ENCODE peak calls at places on chromosomes 12 and 14, in seven cellular contexts. H, S, W, M, D, J and U are unnamed samples.

GRCh38 chr12:101200824-101201223 is 9.2 kb downstream of the SLC5A8 start:
- DNase-seq in H (no peak), S (no peak), W (no peak), M (no peak), D (no peak), J (no peak), U (no peak)

GRCh38 chr12:60266381-60266852 is 670.6 kb downstream of the SLC16A7 start:
- DNase-seq in H (peak), S (no peak), W (peak), M (peak), D (no peak), J (peak), U (no peak)

GRCh38 chr12:107368586-107368985 is 275.2 kb upstream of the CRY1 start:
- DNase-seq in H (no peak), S (no peak), W (no peak), M (no peak), D (no peak), J (no peak), U (no peak)

GRCh38 chr12:95633671-95634465 is 82.6 kb upstream of the USP44 start:
- DNase-seq in H (peak), S (no peak), W (peak), M (peak), D (no peak), J (no peak), U (no peak)

GRCh38 chr14:63435204-63435603 is 108.0 kb downstream of the PPP2R5E start:
- DNase-seq in H (no peak), S (no peak), W (no peak), M (no peak), D (no peak), J (no peak), U (no peak)

GRCh38 chr14:75579882-75580281 is 1.5 kb downstream of the FLVCR2 start:
- DNase-seq in H (peak), S (no peak), W (no peak), M (peak), D (no peak), J (no peak), U (no peak)

GRCh38 chr14:92687681-92688433 is 60.6 kb downstream of the LGMN start:
- DNase-seq in H (no peak), S (peak), W (peak), M (peak), D (no peak), J (no peak), U (peak)

GRCh38 chr14:33184587-33184986 is 245.9 kb downstream of the NPAS3 start:
- DNase-seq in H (peak), S (no peak), W (peak), M (peak), D (no peak), J (no peak), U (no peak)

GRCh38 chr14:88386395-88386794 is 938 bp downstream of the SPATA7 start:
- DNase-seq in H (no peak), S (no peak), W (no peak), M (no peak), D (no peak), J (no peak), U (no peak)

GRCh38 chr14:55124774-55125372 is 4.2 kb upstream of the LGALS3 start:
- DNase-seq in H (no peak), S (no peak), W (no peak), M (no peak), D (no peak), J (no peak), U (no peak)

GRCh38 chr14:71932229-71932951 is at the start of gene RGS6:
- DNase-seq in H (peak), S (peak), W (peak), M (peak), D (no peak), J (no peak), U (peak)

GRCh38 chr12:76226397-76226796 is 121.8 kb downstream of the BBS10 start:
- DNase-seq in H (peak), S (no peak), W (peak), M (peak), D (no peak), J (peak), U (no peak)

GRCh38 chr12:67019070-67019469 is 250.1 kb upstream of the CAND1 start:
- DNase-seq in H (no peak), S (no peak), W (peak), M (no peak), D (no peak), J (no peak), U (no peak)

GRCh38 chr14:57533214-57533613 is 39.6 kb upstream of the CCDC198 start:
- DNase-seq in H (peak), S (no peak), W (peak), M (peak), D (no peak), J (no peak), U (no peak)

GRCh38 chr12:56188786-56189335 is 422 bp downstream of the SMARCC2 start:
- DNase-seq in H (no peak), S (peak), W (no peak), M (no peak), D (no peak), J (no peak), U (peak)

GRCh38 chr14:63659726-63660125 is 18.1 kb upstream of the WDR89 start:
- DNase-seq in H (peak), S (no peak), W (no peak), M (peak), D (no peak), J (peak), U (no peak)

GRCh38 chr14:51521764-51522163 is 129.9 kb upstream of the FRMD6 start:
- DNase-seq in H (peak), S (no peak), W (peak), M (peak), D (no peak), J (peak), U (no peak)

GRCh38 chr12:11780521-11781101 is 131.1 kb downstream of the ETV6 start:
- DNase-seq in H (no peak), S (no peak), W (no peak), M (no peak), D (no peak), J (no peak), U (no peak)

DNA sequence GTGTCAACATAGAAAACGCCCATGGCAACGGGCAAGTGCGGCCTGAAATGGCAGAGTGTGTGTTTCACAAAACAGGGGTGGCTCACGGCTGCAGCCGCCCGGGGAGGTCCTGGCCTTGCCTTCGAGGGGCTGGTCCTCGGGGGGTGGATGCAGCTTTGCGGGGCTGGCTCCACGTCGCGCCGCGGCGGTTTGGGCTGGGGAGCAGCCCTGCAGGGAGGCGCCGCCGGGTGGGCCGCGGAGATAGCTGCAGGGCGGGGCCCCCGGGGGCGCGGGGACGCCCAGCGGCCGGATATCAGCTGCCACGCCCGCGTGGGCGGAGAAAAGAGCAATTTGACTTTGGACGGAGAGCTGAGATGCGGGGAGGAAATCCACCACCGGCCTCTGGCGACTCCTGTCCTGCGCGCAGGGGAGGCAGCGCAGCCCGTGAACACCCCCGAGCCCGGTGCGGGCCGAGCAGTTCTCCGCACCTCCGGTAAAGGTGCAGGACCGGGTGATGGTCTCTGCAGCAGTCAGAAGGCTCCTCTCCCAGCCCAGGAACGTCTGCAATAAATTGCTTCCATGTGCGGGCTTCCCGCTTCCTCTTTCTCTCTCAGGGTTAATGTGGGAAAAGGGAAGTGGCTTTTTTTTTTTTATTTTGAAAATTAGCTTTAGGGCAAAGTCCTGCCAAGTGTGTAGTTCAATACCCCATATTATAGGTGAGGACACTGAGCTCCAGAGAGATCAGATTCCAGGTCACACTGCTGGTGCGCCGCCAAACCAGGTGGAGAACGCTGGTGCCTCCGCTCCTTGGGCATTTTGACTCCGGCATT is 110.5 kb downstream of the ARF6 start:
- DNase-seq in H (peak), S (peak), W (peak), M (peak), D (peak), J (peak), U (peak)
- TF ChIP-seq CTCF in H (peak), S (no peak), W (peak), M (no peak), D (no peak), J (peak), U (no peak)

GRCh38 chr12:63989301-63989845 is 144.9 kb downstream of the SRGAP1 start:
- DNase-seq in H (peak), S (no peak), W (peak), M (peak), D (no peak), J (peak), U (no peak)
- TF ChIP-seq CTCF in H (no peak), S (no peak), W (no peak), M (no peak), D (no peak), J (no peak), U (no peak)

DNA sequence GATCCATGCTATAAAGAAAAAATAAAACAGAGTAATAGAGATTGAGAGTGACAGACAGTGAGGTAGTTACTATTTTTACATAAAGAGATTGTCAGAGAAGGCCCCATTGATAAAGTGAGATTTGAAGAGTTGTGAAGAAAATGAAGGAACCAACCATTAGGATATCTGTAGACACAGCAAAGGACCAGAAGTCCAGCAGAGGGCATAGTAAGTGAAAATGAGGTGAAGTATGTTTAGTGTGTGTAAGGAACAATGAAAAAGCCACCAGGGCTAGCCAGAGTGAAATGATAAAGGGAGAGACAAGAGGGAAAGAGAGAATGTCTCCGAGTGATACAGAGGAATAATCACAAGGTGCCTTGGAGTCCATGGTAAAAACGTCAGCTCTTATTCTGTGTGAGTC is 411.0 kb downstream of the NELL2 start:
- DNase-seq in H (no peak), S (no peak), W (no peak), M (no peak), D (no peak), J (no peak), U (no peak)
- TF ChIP-seq CTCF in H (no peak), S (peak), W (no peak), M (no peak), D (no peak), J (no peak), U (peak)

DNA sequence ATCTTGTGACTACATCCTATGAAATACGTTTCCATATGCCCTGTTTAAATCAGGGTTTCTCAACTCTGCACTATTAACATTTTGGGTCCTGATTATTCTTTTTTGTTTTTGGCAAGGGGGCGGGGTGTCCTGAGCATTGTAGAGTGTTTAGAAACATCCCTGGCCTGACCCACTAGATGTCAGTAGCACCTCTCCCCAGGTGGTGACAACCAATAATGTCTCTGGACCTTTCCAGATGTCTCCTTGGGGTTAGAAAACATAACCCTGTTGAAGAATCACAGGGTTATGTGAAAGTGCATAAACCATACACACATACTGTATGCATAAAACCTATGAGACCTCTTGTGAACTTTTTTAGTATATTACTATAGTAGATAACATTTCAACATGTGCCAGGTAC is 1.4 kb downstream of the ACAD10 start:
- DNase-seq in H (no peak), S (no peak), W (peak), M (no peak), D (no peak), J (no peak), U (no peak)
- TF ChIP-seq CTCF in H (no peak), S (no peak), W (peak), M (no peak), D (no peak), J (peak), U (no peak)

DNA sequence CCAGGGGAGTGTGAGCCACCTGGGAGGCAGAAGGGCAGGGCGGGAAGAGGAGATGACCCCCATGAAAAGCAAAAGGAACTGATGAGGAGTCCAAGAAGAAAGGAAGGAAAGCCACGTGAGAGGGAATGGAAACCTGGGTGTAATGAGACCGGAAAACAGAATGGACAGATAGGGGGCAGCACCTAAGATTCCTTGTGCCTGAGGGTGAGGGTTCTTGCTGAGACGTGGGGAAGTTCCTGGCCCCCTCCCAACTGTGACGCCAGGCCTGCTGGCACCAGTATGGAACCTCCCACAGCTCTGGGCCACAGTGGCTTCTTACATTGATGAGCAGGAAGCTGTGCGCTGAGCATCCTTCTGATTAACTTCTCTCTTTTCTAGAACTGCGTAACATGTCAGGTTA is 30.8 kb downstream of the TTC7B start:
- DNase-seq in H (peak), S (no peak), W (peak), M (peak), D (peak), J (no peak), U (no peak)
- TF ChIP-seq CTCF in H (peak), S (no peak), W (peak), M (peak), D (no peak), J (peak), U (no peak)

GRCh38 chr12:126950266-126950665 is 1316.7 kb upstream of the TMEM132C start:
- DNase-seq in H (no peak), S (no peak), W (no peak), M (no peak), D (no peak), J (no peak), U (no peak)

GRCh38 chr12:126944684-126945083 is 1322.3 kb upstream of the TMEM132C start:
- DNase-seq in H (no peak), S (no peak), W (no peak), M (no peak), D (no peak), J (no peak), U (no peak)
- TF ChIP-seq CTCF in H (no peak), S (no peak), W (no peak), M (no peak), D (no peak), J (no peak), U (no peak)

GRCh38 chr12:53325539-53326061 is 4.2 kb upstream of the AAAS start:
- DNase-seq in H (no peak), S (no peak), W (no peak), M (no peak), D (peak), J (no peak), U (peak)

GRCh38 chr12:53326460-53327185 is 5.2 kb upstream of the AAAS start:
- DNase-seq in H (no peak), S (no peak), W (no peak), M (no peak), D (no peak), J (no peak), U (no peak)

GRCh38 chr12:53327435-53328042 is 6.1 kb upstream of the AAAS start:
- DNase-seq in H (peak), S (no peak), W (peak), M (peak), D (no peak), J (no peak), U (no peak)

GRCh38 chr12:53324113-53324778 is 2.8 kb upstream of the AAAS start:
- DNase-seq in H (no peak), S (no peak), W (peak), M (no peak), D (no peak), J (no peak), U (peak)

DNA sequence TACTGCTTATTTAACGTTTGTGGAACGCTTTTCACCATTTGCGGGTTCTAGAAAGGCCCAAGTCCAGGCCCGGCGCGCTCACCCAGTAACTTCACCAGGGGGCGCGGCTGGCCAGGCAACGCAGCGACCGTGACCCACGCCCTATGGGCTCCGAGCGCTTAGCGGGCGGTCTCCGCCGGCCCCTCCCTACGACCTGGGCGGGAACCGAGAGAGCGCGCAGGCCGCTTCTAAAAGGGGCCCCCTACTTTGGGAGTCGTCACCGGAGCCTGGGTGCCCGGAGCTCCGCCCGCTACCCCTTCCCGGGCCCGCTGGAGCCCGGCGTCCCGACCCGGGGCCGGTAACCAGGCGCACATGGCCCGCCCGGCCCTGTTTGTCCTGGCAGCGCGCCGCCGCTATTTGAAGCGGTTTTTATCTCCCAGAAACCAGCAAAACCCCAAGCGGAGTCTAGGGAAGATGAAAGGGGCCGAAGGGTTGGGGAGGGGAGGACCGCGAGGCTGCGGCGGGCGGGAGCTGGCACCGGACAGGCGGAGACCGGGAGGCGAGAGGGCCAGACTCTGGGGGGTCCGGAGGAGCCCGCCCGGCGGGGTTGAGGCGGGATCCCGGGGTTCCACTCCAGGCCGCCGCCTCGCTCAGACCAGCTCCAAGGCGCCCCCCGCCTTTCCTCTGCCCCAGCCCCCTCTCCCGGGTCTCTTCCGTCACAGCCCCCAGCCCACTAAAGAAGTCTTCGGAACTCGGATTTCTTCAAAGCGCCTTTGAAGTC is 3.5 kb upstream of the AAAS start:
- DNase-seq in H (peak), S (peak), W (peak), M (peak), D (peak), J (peak), U (peak)
- TF ChIP-seq CTCF in H (peak), S (peak), W (peak), M (peak), D (no peak), J (peak), U (peak)

DNA sequence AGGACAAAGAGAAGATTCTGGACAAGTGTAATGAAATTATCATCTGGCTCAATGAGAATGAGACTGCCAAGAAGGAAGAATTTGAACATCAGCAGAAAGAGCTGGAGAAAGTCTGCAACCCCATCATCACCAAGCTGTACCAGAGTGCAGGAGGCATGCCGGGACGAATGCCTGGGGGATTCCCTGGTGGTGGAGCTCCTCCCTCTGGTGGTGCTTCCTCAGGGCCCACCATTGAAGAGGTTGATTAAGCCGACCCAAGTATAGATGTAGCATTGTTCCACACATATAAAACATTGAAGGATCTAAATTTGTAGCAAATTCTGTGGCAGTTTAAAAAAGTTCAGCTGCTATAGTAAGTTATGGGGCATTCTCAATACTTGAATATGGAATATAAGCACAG is 174.3 kb upstream of the CCND2 start:
- DNase-seq in H (no peak), S (no peak), W (no peak), M (no peak), D (no peak), J (no peak), U (no peak)
- TF ChIP-seq CTCF in H (no peak), S (peak), W (no peak), M (no peak), D (no peak), J (no peak), U (no peak)

GRCh38 chr14:99274346-99275221 is 2.6 kb upstream of the BCL11B start:
- DNase-seq in H (peak), S (peak), W (peak), M (peak), D (peak), J (peak), U (peak)

GRCh38 chr14:99273724-99274345 is 1.8 kb upstream of the BCL11B start:
- DNase-seq in H (no peak), S (no peak), W (no peak), M (peak), D (peak), J (no peak), U (no peak)

GRCh38 chr14:99273025-99273723 is 1.2 kb upstream of the BCL11B start:
- DNase-seq in H (no peak), S (peak), W (no peak), M (peak), D (peak), J (no peak), U (peak)

GRCh38 chr14:99276482-99276881 is 4.5 kb upstream of the BCL11B start:
- DNase-seq in H (no peak), S (no peak), W (no peak), M (no peak), D (no peak), J (no peak), U (no peak)

GRCh38 chr14:99275222-99275584 is 3.2 kb upstream of the BCL11B start:
- DNase-seq in H (no peak), S (no peak), W (no peak), M (no peak), D (no peak), J (no peak), U (no peak)
- TF ChIP-seq CTCF in H (no peak), S (no peak), W (no peak), M (no peak), D (no peak), J (no peak), U (no peak)